ENCODE peak calls at places on chromosomes 1 and 21, in six cellular contexts. One of them, this sample, is unnamed.

GRCh38 chr1:24535021-24535424 is 20.9 kb upstream of the NCMAP start:
- DNase-seq in thyroid gland: no peak
- DNase-seq in NB4: peak; percentile 51
- DNase-seq in uterus: no peak
- DNase-seq in H1: no peak
- DNase-seq in heart left ventricle: no peak
- DNase-seq in this sample: no peak

GRCh38 chr21:25750085-25750484 is 15.3 kb downstream of the GABPA start:
- DNase-seq in H1: no peak
- DNase-seq in heart left ventricle: no peak
- DNase-seq in NB4: peak; percentile 25
- DNase-seq in uterus: no peak
- DNase-seq in thyroid gland: no peak
- DNase-seq in this sample: no peak

GRCh38 chr21:37878946-37879660 is 37.2 kb downstream of the KCNJ6 start:
- DNase-seq in uterus: no peak
- DNase-seq in heart left ventricle: no peak
- DNase-seq in NB4: no peak
- DNase-seq in thyroid gland: no peak
- DNase-seq in H1: no peak
- DNase-seq in this sample: no peak

GRCh38 chr1:1591452-1591851 is 8.5 kb downstream of the FNDC10 start:
- DNase-seq in H1: no peak
- DNase-seq in uterus: no peak
- DNase-seq in thyroid gland: no peak
- DNase-seq in NB4: no peak
- DNase-seq in heart left ventricle: no peak
- DNase-seq in this sample: no peak

GRCh38 chr1:116842654-116843053 is 67.1 kb upstream of the PTGFRN start:
- DNase-seq in NB4: no peak
- DNase-seq in thyroid gland: no peak
- DNase-seq in H1: no peak
- DNase-seq in uterus: no peak
- DNase-seq in heart left ventricle: no peak
- DNase-seq in this sample: no peak

GRCh38 chr1:110525250-110525597 is 6.2 kb upstream of the KCNA10 start:
- DNase-seq in heart left ventricle: no peak
- DNase-seq in NB4: no peak
- DNase-seq in thyroid gland: no peak
- DNase-seq in H1: no peak
- DNase-seq in uterus: no peak
- DNase-seq in this sample: no peak

GRCh38 chr1:119008483-119009299 is 20.5 kb upstream of the TBX15 start:
- DNase-seq in H1: peak; percentile 63
- DNase-seq in heart left ventricle: no peak
- DNase-seq in uterus: no peak
- DNase-seq in NB4: peak; percentile 58
- DNase-seq in thyroid gland: no peak
- DNase-seq in this sample: no peak

GRCh38 chr21:32448803-32449594 is 36.5 kb downstream of the EVA1C start:
- DNase-seq in uterus: no peak
- DNase-seq in heart left ventricle: no peak
- DNase-seq in H1: no peak
- DNase-seq in NB4: no peak
- DNase-seq in thyroid gland: no peak
- DNase-seq in this sample: no peak

GRCh38 chr1:15172405-15173259 is 19.1 kb downstream of the TMEM51 start:
- DNase-seq in thyroid gland: no peak
- DNase-seq in NB4: no peak
- DNase-seq in H1: no peak
- DNase-seq in heart left ventricle: peak; percentile 61
- DNase-seq in uterus: no peak
- DNase-seq in this sample: peak; percentile 43

GRCh38 chr1:80171101-80171500 is 1164.6 kb upstream of the ADGRL4 start:
- DNase-seq in thyroid gland: no peak
- DNase-seq in uterus: no peak
- DNase-seq in H1: no peak
- DNase-seq in heart left ventricle: no peak
- DNase-seq in NB4: no peak
- DNase-seq in this sample: no peak

GRCh38 chr21:17775431-17776126 is 43.6 kb downstream of the C21orf91 start:
- DNase-seq in thyroid gland: no peak
- DNase-seq in heart left ventricle: no peak
- DNase-seq in uterus: no peak
- DNase-seq in H1: no peak
- DNase-seq in NB4: no peak
- DNase-seq in this sample: no peak

GRCh38 chr1:101410048-101410878 is 173.4 kb downstream of the S1PR1 start:
- DNase-seq in uterus: no peak
- DNase-seq in H1: no peak
- DNase-seq in NB4: peak; percentile 43
- DNase-seq in thyroid gland: no peak
- DNase-seq in heart left ventricle: no peak
- DNase-seq in this sample: no peak

GRCh38 chr1:16026723-16027484 is 5.1 kb downstream of the CLCNKA start:
- DNase-seq in thyroid gland: peak; percentile 66
- DNase-seq in heart left ventricle: no peak
- DNase-seq in H1: peak; percentile 97
- DNase-seq in uterus: peak; percentile 71
- DNase-seq in NB4: peak; percentile 38
- DNase-seq in this sample: no peak

GRCh38 chr1:174815474-174815908 is 184.3 kb upstream of the CACYBP start:
- DNase-seq in H1: no peak
- DNase-seq in heart left ventricle: no peak
- DNase-seq in uterus: no peak
- DNase-seq in thyroid gland: no peak
- DNase-seq in NB4: no peak
- DNase-seq in this sample: no peak

GRCh38 chr1:172699111-172699510 is 40.2 kb downstream of the FASLG start:
- DNase-seq in H1: no peak
- DNase-seq in thyroid gland: no peak
- DNase-seq in heart left ventricle: no peak
- DNase-seq in uterus: no peak
- DNase-seq in NB4: peak; percentile 64
- DNase-seq in this sample: no peak

GRCh38 chr1:29062157-29062942 is 61.4 kb downstream of the TMEM200B start:
- DNase-seq in H1: no peak
- DNase-seq in NB4: no peak
- DNase-seq in heart left ventricle: no peak
- DNase-seq in thyroid gland: no peak
- DNase-seq in uterus: no peak
- DNase-seq in this sample: no peak

GRCh38 chr1:42833981-42834380 is 12.4 kb upstream of the ZNF691 start:
- DNase-seq in thyroid gland: no peak
- DNase-seq in uterus: no peak
- DNase-seq in heart left ventricle: no peak
- DNase-seq in NB4: peak; percentile 20
- DNase-seq in H1: peak; percentile 23
- DNase-seq in this sample: no peak

GRCh38 chr1:165632152-165632469 is 1.1 kb downstream of the MGST3 start:
- DNase-seq in heart left ventricle: no peak
- DNase-seq in H1: no peak
- DNase-seq in NB4: no peak
- DNase-seq in thyroid gland: peak; percentile 25
- DNase-seq in uterus: no peak
- DNase-seq in this sample: no peak

GRCh38 chr1:179447489-179447888 is 81.7 kb downstream of the AXDND1 start:
- DNase-seq in H1: peak; percentile 55
- DNase-seq in heart left ventricle: no peak
- DNase-seq in thyroid gland: no peak
- DNase-seq in uterus: no peak
- DNase-seq in NB4: peak; percentile 35
- DNase-seq in this sample: no peak

GRCh38 chr21:33418686-33419085 is 15.5 kb downstream of the IFNGR2 start:
- DNase-seq in H1: no peak
- DNase-seq in NB4: no peak
- DNase-seq in heart left ventricle: peak; percentile 66
- DNase-seq in uterus: peak; percentile 77
- DNase-seq in thyroid gland: peak; percentile 52
- DNase-seq in this sample: peak; percentile 62

GRCh38 chr1:161382214-161383019 is 14.7 kb upstream of the CFAP126 start:
- DNase-seq in uterus: no peak
- DNase-seq in thyroid gland: no peak
- DNase-seq in H1: no peak
- DNase-seq in heart left ventricle: no peak
- DNase-seq in NB4: peak; percentile 66
- DNase-seq in this sample: peak; percentile 16

GRCh38 chr1:36762174-36762573 is 272.1 kb downstream of the GRIK3 start:
- DNase-seq in uterus: no peak
- DNase-seq in H1: no peak
- DNase-seq in NB4: no peak
- DNase-seq in heart left ventricle: no peak
- DNase-seq in thyroid gland: no peak
- DNase-seq in this sample: no peak

GRCh38 chr1:72431810-72432209 is 149.5 kb upstream of the NEGR1 start:
- DNase-seq in heart left ventricle: no peak
- DNase-seq in NB4: no peak
- DNase-seq in thyroid gland: no peak
- DNase-seq in uterus: no peak
- DNase-seq in H1: no peak
- DNase-seq in this sample: no peak

GRCh38 chr1:31937300-31938183 is 626 bp downstream of the PTP4A2 start:
- DNase-seq in thyroid gland: peak; percentile 83
- DNase-seq in H1: peak; percentile 68
- DNase-seq in heart left ventricle: peak; percentile 88
- DNase-seq in NB4: peak; percentile 76
- DNase-seq in uterus: peak; percentile 83
- DNase-seq in this sample: peak; percentile 70

DNA sequence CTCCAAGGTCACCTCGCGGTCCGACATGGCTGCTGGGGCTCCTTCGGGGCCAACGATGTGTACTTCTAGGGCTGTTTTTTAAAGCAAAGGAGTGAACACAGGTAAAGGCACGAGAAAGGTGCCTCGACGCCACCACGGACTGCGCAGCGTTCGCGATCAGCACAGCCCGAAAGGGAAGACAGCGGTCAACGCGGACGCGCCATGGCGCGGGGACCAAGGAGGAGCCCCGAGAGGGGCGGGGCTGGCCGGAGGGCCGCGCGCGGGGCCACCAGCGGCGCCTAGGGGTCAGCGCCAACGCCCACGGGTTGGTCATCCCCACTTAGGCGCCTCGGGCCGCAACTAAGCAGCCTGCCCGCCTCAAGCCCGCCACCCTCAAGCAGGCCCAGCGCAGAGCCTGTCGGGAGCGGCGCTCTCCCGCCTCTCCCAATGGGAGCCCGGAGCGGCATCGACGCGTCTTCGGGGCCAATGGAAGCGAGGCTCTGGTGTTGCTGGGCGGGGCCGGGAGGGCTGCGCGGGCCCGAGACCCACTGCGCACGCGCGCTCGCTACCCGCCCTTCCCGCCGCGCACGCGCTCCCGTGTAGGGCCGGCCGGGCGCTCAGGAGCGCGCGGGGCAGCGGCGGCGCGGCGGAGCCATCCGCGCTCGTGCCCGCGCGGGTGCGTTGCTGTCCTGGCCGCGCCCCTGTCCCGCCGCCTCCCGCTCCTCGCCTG is at the start of gene DIP2A:
- DNase-seq in NB4: peak; percentile 99
- DNase-seq in heart left ventricle: peak; percentile 98
- DNase-seq in thyroid gland: peak; percentile 95
- DNase-seq in uterus: peak; percentile 95
- DNase-seq in H1: peak; percentile 91
- DNase-seq in this sample: peak; percentile 93
- TF ChIP-seq POLR2A in NB4: peak; percentile 89
- TF ChIP-seq POLR2A in heart left ventricle: peak; percentile 98
- TF ChIP-seq POLR2A in thyroid gland: peak; percentile 31
- TF ChIP-seq POLR2A in uterus: peak; percentile 87
- TF ChIP-seq POLR2A in H1: peak; percentile 77
- TF ChIP-seq POLR2A in this sample: peak; percentile 88

GRCh38 chr1:183223467-183223866 is 37.4 kb downstream of the LAMC2 start:
- DNase-seq in uterus: no peak
- DNase-seq in H1: no peak
- DNase-seq in thyroid gland: peak; percentile 36
- DNase-seq in heart left ventricle: no peak
- DNase-seq in NB4: no peak
- DNase-seq in this sample: no peak
- TF ChIP-seq POLR2A in uterus: no peak
- TF ChIP-seq POLR2A in H1: no peak
- TF ChIP-seq POLR2A in thyroid gland: no peak
- TF ChIP-seq POLR2A in heart left ventricle: no peak
- TF ChIP-seq POLR2A in NB4: no peak
- TF ChIP-seq POLR2A in this sample: no peak

GRCh38 chr1:18956189-18957135 is at the start of gene IFFO2:
- DNase-seq in H1: peak; percentile 100
- DNase-seq in uterus: peak; percentile 99
- DNase-seq in NB4: peak; percentile 85
- DNase-seq in thyroid gland: peak; percentile 98
- DNase-seq in heart left ventricle: peak; percentile 98
- DNase-seq in this sample: peak; percentile 98
- TF ChIP-seq POLR2A in H1: peak; percentile 41
- TF ChIP-seq POLR2A in uterus: peak; percentile 97
- TF ChIP-seq POLR2A in NB4: no peak
- TF ChIP-seq POLR2A in thyroid gland: peak; percentile 94
- TF ChIP-seq POLR2A in heart left ventricle: peak; percentile 96
- TF ChIP-seq POLR2A in this sample: peak; percentile 97

DNA sequence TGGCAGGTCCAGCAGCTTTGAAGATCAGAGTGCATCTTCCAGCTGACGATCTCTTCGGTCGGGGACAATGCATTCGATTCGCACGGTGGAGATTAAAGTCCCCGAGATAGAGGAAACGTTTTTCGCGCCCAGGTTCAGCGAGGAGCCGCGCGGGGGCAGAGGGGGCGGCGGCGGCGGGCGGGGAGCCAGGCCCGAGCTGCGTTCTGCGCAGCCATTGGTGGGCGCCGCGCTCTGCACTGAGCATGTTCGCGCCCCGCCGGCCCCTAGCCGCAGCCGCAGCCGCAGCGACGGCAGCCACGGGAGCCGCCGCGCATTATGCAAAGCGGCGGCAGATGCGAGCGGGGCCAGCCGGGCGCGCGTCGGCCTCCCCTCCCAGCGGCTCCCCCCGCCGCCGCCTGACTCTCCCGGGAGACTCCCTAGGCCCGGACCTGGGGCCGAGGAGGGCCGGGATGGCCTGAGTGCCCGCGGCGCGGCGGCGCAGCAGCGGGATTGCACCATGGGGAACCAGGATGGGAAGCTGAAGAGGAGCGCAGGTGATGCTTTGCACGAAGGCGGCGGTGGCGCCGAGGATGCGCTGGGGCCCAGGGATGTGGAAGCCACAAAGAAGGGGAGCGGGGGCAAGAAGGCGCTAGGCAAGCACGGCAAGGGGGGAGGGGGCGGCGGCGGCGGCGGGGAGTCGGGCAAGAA is at the start of gene FMN2:
- DNase-seq in uterus: no peak
- DNase-seq in heart left ventricle: no peak
- DNase-seq in thyroid gland: no peak
- DNase-seq in H1: peak; percentile 67
- DNase-seq in NB4: no peak
- DNase-seq in this sample: no peak
- TF ChIP-seq POLR2A in uterus: no peak
- TF ChIP-seq POLR2A in heart left ventricle: no peak
- TF ChIP-seq POLR2A in thyroid gland: no peak
- TF ChIP-seq POLR2A in H1: no peak
- TF ChIP-seq POLR2A in NB4: no peak
- TF ChIP-seq POLR2A in this sample: no peak

This sample was measured in prostate gland.